ENCODE peak calls at places on chromosome 9, in four cellular contexts. One of them, this sample, is unnamed.

GRCh38 chr9:12740845-12741244 is 34.0 kb upstream of the LURAP1L start:
- DNase-seq in HFFc6: peak; percentile 7
- DNase-seq in natural killer cell: no peak
- DNase-seq in transverse colon: no peak
- DNase-seq in this sample: no peak

GRCh38 chr9:4086119-4087088 is 213.5 kb downstream of the GLIS3 start:
- DNase-seq in transverse colon: no peak
- DNase-seq in natural killer cell: no peak
- DNase-seq in HFFc6: no peak
- DNase-seq in this sample: peak; percentile 60

GRCh38 chr9:131727184-131727785 is 12.6 kb downstream of the RAPGEF1 start:
- DNase-seq in transverse colon: no peak
- DNase-seq in HFFc6: peak; percentile 46
- DNase-seq in natural killer cell: no peak
- DNase-seq in this sample: peak; percentile 70

GRCh38 chr9:93520523-93520922 is 55.9 kb upstream of the PHF2 start:
- DNase-seq in natural killer cell: no peak
- DNase-seq in transverse colon: no peak
- DNase-seq in HFFc6: no peak
- DNase-seq in this sample: no peak

GRCh38 chr9:122053951-122054350 is 39.2 kb downstream of the TTLL11 start:
- DNase-seq in transverse colon: no peak
- DNase-seq in natural killer cell: no peak
- DNase-seq in HFFc6: no peak
- DNase-seq in this sample: no peak

GRCh38 chr9:12859704-12860251 is 85.0 kb downstream of the LURAP1L start:
- DNase-seq in HFFc6: peak; percentile 45
- DNase-seq in transverse colon: no peak
- DNase-seq in natural killer cell: no peak
- DNase-seq in this sample: no peak

GRCh38 chr9:110031511-110032173 is 176.3 kb downstream of the C9orf152 start:
- DNase-seq in transverse colon: no peak
- DNase-seq in natural killer cell: no peak
- DNase-seq in HFFc6: peak; percentile 92
- DNase-seq in this sample: no peak

GRCh38 chr9:96109718-96110351 is 192.1 kb downstream of the HSD17B3 start:
- DNase-seq in transverse colon: no peak
- DNase-seq in natural killer cell: no peak
- DNase-seq in HFFc6: no peak
- DNase-seq in this sample: no peak

GRCh38 chr9:121661328-121661727 is 9.9 kb downstream of the DAB2IP start:
- DNase-seq in natural killer cell: no peak
- DNase-seq in HFFc6: no peak
- DNase-seq in transverse colon: no peak
- DNase-seq in this sample: no peak

GRCh38 chr9:89917861-89918260 is 313.0 kb downstream of the GADD45G start:
- DNase-seq in HFFc6: no peak
- DNase-seq in natural killer cell: no peak
- DNase-seq in transverse colon: no peak
- DNase-seq in this sample: no peak

GRCh38 chr9:124399323-124399962 is 15.8 kb downstream of the PSMB7 start:
- DNase-seq in transverse colon: no peak
- DNase-seq in natural killer cell: no peak
- DNase-seq in HFFc6: peak; percentile 46
- DNase-seq in this sample: no peak

GRCh38 chr9:109319072-109319630 is 1.7 kb downstream of the EPB41L4B start:
- DNase-seq in HFFc6: no peak
- DNase-seq in transverse colon: peak; percentile 54
- DNase-seq in natural killer cell: no peak
- DNase-seq in this sample: no peak

GRCh38 chr9:129944501-129945116 is 98.4 kb downstream of the FNBP1 start:
- DNase-seq in natural killer cell: peak; percentile 37
- DNase-seq in HFFc6: no peak
- DNase-seq in transverse colon: no peak
- DNase-seq in this sample: peak; percentile 74

GRCh38 chr9:127050581-127050980 is 71.9 kb downstream of the ANGPTL2 start:
- DNase-seq in natural killer cell: no peak
- DNase-seq in HFFc6: no peak
- DNase-seq in transverse colon: no peak
- DNase-seq in this sample: no peak

GRCh38 chr9:127050152-127050551 is 72.3 kb downstream of the ANGPTL2 start:
- DNase-seq in transverse colon: no peak
- DNase-seq in natural killer cell: no peak
- DNase-seq in HFFc6: no peak
- DNase-seq in this sample: peak; percentile 9

GRCh38 chr9:127049581-127049980 is 72.9 kb downstream of the ANGPTL2 start:
- DNase-seq in transverse colon: no peak
- DNase-seq in HFFc6: no peak
- DNase-seq in natural killer cell: no peak
- DNase-seq in this sample: no peak

GRCh38 chr9:127047971-127048370 is 74.5 kb downstream of the ANGPTL2 start:
- DNase-seq in natural killer cell: no peak
- DNase-seq in HFFc6: no peak
- DNase-seq in transverse colon: no peak
- DNase-seq in this sample: no peak

DNA sequence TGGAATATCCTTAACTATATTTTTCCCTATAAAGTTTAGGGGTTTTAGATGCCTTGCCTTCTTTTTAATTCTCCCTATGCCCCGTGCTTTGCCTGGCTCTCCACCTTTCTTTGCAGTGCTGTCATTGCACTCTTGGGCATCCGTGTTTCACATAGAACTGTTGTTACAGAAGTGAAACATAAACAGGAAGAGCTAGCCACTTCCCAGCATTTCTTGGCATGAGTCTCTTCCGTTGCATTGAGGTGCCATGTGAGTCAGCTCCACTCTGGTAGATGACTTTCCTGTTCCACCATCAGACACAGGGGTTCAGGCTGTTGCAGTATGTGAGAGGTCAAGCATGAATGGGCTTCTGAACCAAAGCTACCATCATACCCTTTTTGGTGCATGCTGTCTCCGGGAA is 73.4 kb downstream of the ANGPTL2 start:
- DNase-seq in natural killer cell: no peak
- DNase-seq in transverse colon: peak; percentile 28
- DNase-seq in HFFc6: peak; percentile 87
- DNase-seq in this sample: peak; percentile 76
- TF ChIP-seq CTCF in natural killer cell: no peak
- TF ChIP-seq CTCF in transverse colon: no peak
- TF ChIP-seq CTCF in HFFc6: peak; percentile 52
- TF ChIP-seq CTCF in this sample: peak; percentile 5

GRCh38 chr9:366620-367019 is 152.0 kb downstream of the DOCK8 start:
- DNase-seq in HFFc6: no peak
- DNase-seq in transverse colon: no peak
- DNase-seq in natural killer cell: no peak
- DNase-seq in this sample: no peak
- TF ChIP-seq CTCF in HFFc6: no peak
- TF ChIP-seq CTCF in transverse colon: no peak
- TF ChIP-seq CTCF in natural killer cell: no peak
- TF ChIP-seq CTCF in this sample: no peak

GRCh38 chr9:81868145-81868544 is 60.1 kb upstream of the SPATA31D4 start:
- DNase-seq in HFFc6: no peak
- DNase-seq in transverse colon: no peak
- DNase-seq in natural killer cell: no peak
- DNase-seq in this sample: no peak
- TF ChIP-seq CTCF in HFFc6: no peak
- TF ChIP-seq CTCF in transverse colon: no peak
- TF ChIP-seq CTCF in natural killer cell: no peak
- TF ChIP-seq CTCF in this sample: no peak

GRCh38 chr9:37430841-37431597 is 8.5 kb downstream of the GRHPR start:
- DNase-seq in HFFc6: no peak
- DNase-seq in transverse colon: no peak
- DNase-seq in natural killer cell: no peak
- DNase-seq in this sample: no peak
- TF ChIP-seq CTCF in HFFc6: peak; percentile 29
- TF ChIP-seq CTCF in transverse colon: no peak
- TF ChIP-seq CTCF in natural killer cell: no peak
- TF ChIP-seq CTCF in this sample: no peak

GRCh38 chr9:133148351-133149129 is 15.2 kb downstream of the GBGT1 start:
- DNase-seq in transverse colon: peak; percentile 65
- DNase-seq in HFFc6: peak; percentile 12
- DNase-seq in natural killer cell: peak; percentile 60
- DNase-seq in this sample: peak; percentile 72

GRCh38 chr9:133151601-133152525 is 11.9 kb downstream of the GBGT1 start:
- DNase-seq in HFFc6: no peak
- DNase-seq in natural killer cell: no peak
- DNase-seq in transverse colon: no peak
- DNase-seq in this sample: no peak

GRCh38 chr9:133147412-133148271 is 16.1 kb downstream of the GBGT1 start:
- DNase-seq in HFFc6: peak; percentile 42
- DNase-seq in transverse colon: peak; percentile 88
- DNase-seq in natural killer cell: peak; percentile 79
- DNase-seq in this sample: peak; percentile 77

GRCh38 chr9:133151041-133151440 is 12.7 kb downstream of the GBGT1 start:
- DNase-seq in HFFc6: no peak
- DNase-seq in natural killer cell: no peak
- DNase-seq in transverse colon: no peak
- DNase-seq in this sample: no peak

GRCh38 chr9:133149130-133150015 is 14.3 kb downstream of the GBGT1 start:
- DNase-seq in transverse colon: peak; percentile 93
- DNase-seq in natural killer cell: peak; percentile 83
- DNase-seq in HFFc6: peak; percentile 79
- DNase-seq in this sample: peak; percentile 90
- TF ChIP-seq CTCF in transverse colon: peak; percentile 46
- TF ChIP-seq CTCF in natural killer cell: peak; percentile 64
- TF ChIP-seq CTCF in HFFc6: peak; percentile 57
- TF ChIP-seq CTCF in this sample: peak; percentile 44

DNA sequence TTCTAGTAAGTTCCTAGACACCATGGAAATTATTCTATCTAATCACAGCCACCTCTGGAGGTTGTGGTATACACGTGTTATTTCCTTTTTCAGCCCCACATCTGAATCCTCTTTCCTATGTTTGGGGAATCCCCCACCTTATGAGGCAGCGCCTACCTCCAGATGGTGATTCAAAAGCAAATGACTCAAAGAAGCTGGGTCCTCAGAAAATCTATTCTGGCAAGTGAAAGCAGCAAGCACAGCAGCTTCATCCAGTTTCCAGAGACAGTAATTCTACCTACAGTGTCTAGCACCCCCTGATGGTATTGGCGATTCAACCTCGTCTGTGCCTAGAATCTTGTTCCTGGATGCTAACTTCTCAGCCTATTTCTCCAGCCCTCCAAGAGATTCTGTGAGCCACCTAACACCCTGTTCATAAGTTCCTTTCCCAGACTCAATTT is 43.0 kb downstream of the STRBP start:
- DNase-seq in transverse colon: peak; percentile 33
- DNase-seq in HFFc6: peak; percentile 72
- DNase-seq in natural killer cell: no peak
- DNase-seq in this sample: no peak
- TF ChIP-seq CTCF in transverse colon: peak; percentile 36
- TF ChIP-seq CTCF in HFFc6: peak; percentile 76
- TF ChIP-seq CTCF in natural killer cell: no peak
- TF ChIP-seq CTCF in this sample: peak; percentile 16

DNA sequence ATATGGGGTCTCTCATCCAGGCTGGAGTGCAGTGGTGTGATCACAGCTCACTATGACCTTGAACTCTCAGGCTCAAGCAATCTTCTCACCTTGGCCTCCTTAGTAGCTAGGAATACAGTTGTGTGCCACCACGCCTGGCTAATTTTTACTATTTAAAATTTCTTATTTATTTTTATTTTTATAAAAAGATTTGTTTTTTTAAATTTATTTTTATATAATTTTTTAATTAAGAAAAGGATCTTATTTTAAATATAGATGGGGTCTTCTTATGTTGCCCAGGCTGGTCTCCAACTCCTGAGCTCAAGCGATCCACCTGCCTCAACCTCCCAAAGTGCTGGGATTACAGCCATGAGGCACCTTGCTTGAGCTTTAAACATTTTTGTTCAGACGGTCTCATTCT is 2.4 kb upstream of the ZCCHC7 start:
- DNase-seq in natural killer cell: no peak
- DNase-seq in HFFc6: no peak
- DNase-seq in transverse colon: no peak
- DNase-seq in this sample: no peak
- TF ChIP-seq CTCF in natural killer cell: no peak
- TF ChIP-seq CTCF in HFFc6: no peak
- TF ChIP-seq CTCF in transverse colon: no peak
- TF ChIP-seq CTCF in this sample: no peak

This sample was measured in CD14-positive monocyte.